ENCODE peak calls at places on chromosomes 6 and 20, in seven cellular contexts. One of them, this sample, is unnamed.

GRCh38 chr6:39982720-39983119 is 48.5 kb upstream of the MOCS1 start:
- DNase-seq in WTC11: no peak
- DNase-seq in HFFc6: no peak
- DNase-seq in colonic mucosa: no peak
- DNase-seq in AG04450: no peak
- DNase-seq in left ventricle myocardium inferior: no peak
- DNase-seq in PC-3: no peak
- DNase-seq in this sample: no peak

GRCh38 chr20:6868864-6869263 is 101.4 kb downstream of the BMP2 start:
- DNase-seq in left ventricle myocardium inferior: no peak
- DNase-seq in PC-3: no peak
- DNase-seq in AG04450: no peak
- DNase-seq in WTC11: no peak
- DNase-seq in colonic mucosa: no peak
- DNase-seq in HFFc6: no peak
- DNase-seq in this sample: no peak

GRCh38 chr6:34792605-34793500 is 970 bp downstream of the BLTP3A start:
- DNase-seq in HFFc6: peak
- DNase-seq in PC-3: peak
- DNase-seq in WTC11: peak
- DNase-seq in colonic mucosa: peak
- DNase-seq in left ventricle myocardium inferior: no peak
- DNase-seq in AG04450: no peak
- DNase-seq in this sample: peak

GRCh38 chr20:23445596-23446217 is 6.2 kb downstream of the CSTL1 start:
- DNase-seq in left ventricle myocardium inferior: no peak
- DNase-seq in HFFc6: peak
- DNase-seq in colonic mucosa: no peak
- DNase-seq in AG04450: no peak
- DNase-seq in PC-3: peak
- DNase-seq in WTC11: no peak
- DNase-seq in this sample: no peak

GRCh38 chr6:141421378-141421777 is 711.3 kb upstream of the GJE1 start:
- DNase-seq in WTC11: no peak
- DNase-seq in PC-3: peak
- DNase-seq in left ventricle myocardium inferior: no peak
- DNase-seq in AG04450: peak
- DNase-seq in colonic mucosa: no peak
- DNase-seq in HFFc6: peak
- DNase-seq in this sample: no peak

GRCh38 chr6:100592929-100593328 is 128.2 kb upstream of the SIM1 start:
- DNase-seq in WTC11: no peak
- DNase-seq in PC-3: no peak
- DNase-seq in colonic mucosa: no peak
- DNase-seq in left ventricle myocardium inferior: no peak
- DNase-seq in HFFc6: no peak
- DNase-seq in AG04450: no peak
- DNase-seq in this sample: no peak

GRCh38 chr6:84263557-84263956 is 36.1 kb upstream of the CEP162 start:
- DNase-seq in left ventricle myocardium inferior: no peak
- DNase-seq in PC-3: no peak
- DNase-seq in HFFc6: no peak
- DNase-seq in WTC11: no peak
- DNase-seq in AG04450: no peak
- DNase-seq in colonic mucosa: no peak
- DNase-seq in this sample: no peak

GRCh38 chr20:45456632-45457031 is 12.9 kb upstream of the WFDC2 start:
- DNase-seq in PC-3: peak
- DNase-seq in colonic mucosa: peak
- DNase-seq in left ventricle myocardium inferior: no peak
- DNase-seq in WTC11: peak
- DNase-seq in AG04450: no peak
- DNase-seq in HFFc6: no peak
- DNase-seq in this sample: peak

GRCh38 chr20:62670156-62670555 is 27.9 kb downstream of the SLCO4A1 start:
- DNase-seq in AG04450: no peak
- DNase-seq in HFFc6: no peak
- DNase-seq in WTC11: no peak
- DNase-seq in colonic mucosa: no peak
- DNase-seq in left ventricle myocardium inferior: no peak
- DNase-seq in PC-3: no peak
- DNase-seq in this sample: no peak

GRCh38 chr20:58691773-58692578 is 624 bp upstream of the NPEPL1 start:
- DNase-seq in WTC11: no peak
- DNase-seq in AG04450: no peak
- DNase-seq in PC-3: no peak
- DNase-seq in left ventricle myocardium inferior: peak
- DNase-seq in HFFc6: no peak
- DNase-seq in colonic mucosa: peak
- DNase-seq in this sample: no peak

GRCh38 chr6:127092486-127092885 is 26.0 kb upstream of the RSPO3 start:
- DNase-seq in left ventricle myocardium inferior: no peak
- DNase-seq in colonic mucosa: no peak
- DNase-seq in PC-3: no peak
- DNase-seq in HFFc6: no peak
- DNase-seq in AG04450: no peak
- DNase-seq in WTC11: no peak
- DNase-seq in this sample: no peak

GRCh38 chr6:125123468-125124249 is 29.9 kb upstream of the TPD52L1 start:
- DNase-seq in AG04450: no peak
- DNase-seq in HFFc6: no peak
- DNase-seq in left ventricle myocardium inferior: no peak
- DNase-seq in PC-3: no peak
- DNase-seq in colonic mucosa: no peak
- DNase-seq in WTC11: no peak
- DNase-seq in this sample: no peak

GRCh38 chr6:21850682-21851081 is 257.1 kb downstream of the SOX4 start:
- DNase-seq in AG04450: no peak
- DNase-seq in HFFc6: no peak
- DNase-seq in left ventricle myocardium inferior: no peak
- DNase-seq in WTC11: no peak
- DNase-seq in colonic mucosa: no peak
- DNase-seq in PC-3: no peak
- DNase-seq in this sample: no peak

GRCh38 chr20:11155156-11155805 is 481.5 kb upstream of the JAG1 start:
- DNase-seq in WTC11: no peak
- DNase-seq in HFFc6: no peak
- DNase-seq in AG04450: no peak
- DNase-seq in colonic mucosa: no peak
- DNase-seq in left ventricle myocardium inferior: no peak
- DNase-seq in PC-3: peak
- DNase-seq in this sample: no peak

GRCh38 chr20:47677314-47678129 is 107.8 kb downstream of the SULF2 start:
- DNase-seq in left ventricle myocardium inferior: peak
- DNase-seq in PC-3: peak
- DNase-seq in AG04450: no peak
- DNase-seq in WTC11: peak
- DNase-seq in colonic mucosa: peak
- DNase-seq in HFFc6: no peak
- DNase-seq in this sample: peak

GRCh38 chr20:49676581-49677291 is 36.9 kb downstream of the B4GALT5 start:
- DNase-seq in AG04450: no peak
- DNase-seq in WTC11: no peak
- DNase-seq in left ventricle myocardium inferior: no peak
- DNase-seq in colonic mucosa: peak
- DNase-seq in HFFc6: peak
- DNase-seq in PC-3: peak
- DNase-seq in this sample: peak

GRCh38 chr20:32960849-32961731 is 43.1 kb downstream of the SUN5 start:
- DNase-seq in AG04450: no peak
- DNase-seq in PC-3: no peak
- DNase-seq in colonic mucosa: no peak
- DNase-seq in HFFc6: no peak
- DNase-seq in left ventricle myocardium inferior: no peak
- DNase-seq in WTC11: no peak
- DNase-seq in this sample: no peak

DNA sequence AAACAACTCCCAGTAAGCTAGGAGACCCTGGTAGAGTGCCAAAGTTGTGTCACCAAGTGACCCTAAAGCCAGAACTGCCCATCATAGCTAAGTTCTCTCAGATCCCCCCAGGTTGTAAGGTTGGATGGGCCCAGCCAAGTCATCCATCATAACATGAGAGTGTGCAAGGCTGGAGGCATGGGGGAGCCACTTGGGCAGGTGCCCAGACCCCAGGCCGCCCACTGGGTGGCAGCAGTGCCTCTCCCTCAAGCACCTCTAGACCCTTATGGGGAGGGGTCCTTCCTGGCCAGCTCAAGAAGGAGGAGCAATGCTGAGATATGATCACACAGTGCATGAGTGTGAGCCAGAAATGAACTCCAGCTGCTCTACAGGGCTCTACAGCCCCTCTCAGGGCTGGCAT is 154.5 kb downstream of the MYLK4 start:
- DNase-seq in AG04450: no peak
- DNase-seq in HFFc6: no peak
- DNase-seq in WTC11: peak
- DNase-seq in left ventricle myocardium inferior: no peak
- DNase-seq in colonic mucosa: no peak
- DNase-seq in PC-3: no peak
- DNase-seq in this sample: no peak
- TF ChIP-seq CTCF in AG04450: no peak
- TF ChIP-seq CTCF in HFFc6: no peak
- TF ChIP-seq CTCF in WTC11: peak
- TF ChIP-seq CTCF in left ventricle myocardium inferior: no peak
- TF ChIP-seq CTCF in colonic mucosa: no peak
- TF ChIP-seq CTCF in PC-3: peak
- TF ChIP-seq CTCF in this sample: no peak

GRCh38 chr6:152078804-152079203 is 271.3 kb downstream of the ESR1 start:
- DNase-seq in HFFc6: no peak
- DNase-seq in left ventricle myocardium inferior: no peak
- DNase-seq in PC-3: no peak
- DNase-seq in AG04450: no peak
- DNase-seq in WTC11: peak
- DNase-seq in colonic mucosa: no peak
- DNase-seq in this sample: no peak
- TF ChIP-seq CTCF in HFFc6: no peak
- TF ChIP-seq CTCF in left ventricle myocardium inferior: no peak
- TF ChIP-seq CTCF in PC-3: no peak
- TF ChIP-seq CTCF in AG04450: no peak
- TF ChIP-seq CTCF in WTC11: no peak
- TF ChIP-seq CTCF in colonic mucosa: no peak
- TF ChIP-seq CTCF in this sample: no peak

GRCh38 chr6:149823013-149823412 is 41.1 kb downstream of the LRP11 start:
- DNase-seq in colonic mucosa: no peak
- DNase-seq in WTC11: no peak
- DNase-seq in left ventricle myocardium inferior: no peak
- DNase-seq in HFFc6: no peak
- DNase-seq in PC-3: no peak
- DNase-seq in AG04450: no peak
- DNase-seq in this sample: no peak

GRCh38 chr6:149821492-149821891 is 42.7 kb downstream of the LRP11 start:
- DNase-seq in WTC11: no peak
- DNase-seq in left ventricle myocardium inferior: no peak
- DNase-seq in PC-3: no peak
- DNase-seq in HFFc6: no peak
- DNase-seq in colonic mucosa: no peak
- DNase-seq in AG04450: no peak
- DNase-seq in this sample: no peak

GRCh38 chr6:149815788-149816187 is 48.4 kb downstream of the LRP11 start:
- DNase-seq in WTC11: no peak
- DNase-seq in PC-3: no peak
- DNase-seq in HFFc6: no peak
- DNase-seq in left ventricle myocardium inferior: no peak
- DNase-seq in colonic mucosa: no peak
- DNase-seq in AG04450: no peak
- DNase-seq in this sample: peak

DNA sequence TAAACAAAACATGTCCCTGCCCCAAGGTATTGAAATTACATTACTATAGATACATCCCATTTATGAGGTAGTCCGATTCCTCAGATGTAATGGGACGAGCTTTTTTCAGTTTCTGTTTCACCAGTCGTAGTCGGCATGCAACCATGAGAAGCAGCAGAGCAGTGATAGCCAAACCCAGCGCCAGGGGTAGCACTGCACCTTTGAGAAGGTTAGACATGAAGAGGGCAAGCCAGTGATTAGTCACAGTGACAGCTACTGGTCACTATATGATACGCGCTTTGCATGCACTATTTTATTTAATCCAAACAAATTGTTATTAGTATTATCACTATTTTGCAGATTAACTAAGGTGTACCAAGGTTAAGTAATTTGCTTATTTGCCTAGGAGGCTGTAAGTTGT is 43.7 kb downstream of the LRP11 start:
- DNase-seq in PC-3: no peak
- DNase-seq in HFFc6: no peak
- DNase-seq in WTC11: no peak
- DNase-seq in left ventricle myocardium inferior: no peak
- DNase-seq in AG04450: no peak
- DNase-seq in colonic mucosa: no peak
- DNase-seq in this sample: no peak
- TF ChIP-seq CTCF in PC-3: peak
- TF ChIP-seq CTCF in HFFc6: peak
- TF ChIP-seq CTCF in WTC11: no peak
- TF ChIP-seq CTCF in left ventricle myocardium inferior: peak
- TF ChIP-seq CTCF in AG04450: no peak
- TF ChIP-seq CTCF in colonic mucosa: no peak
- TF ChIP-seq CTCF in this sample: no peak

GRCh38 chr20:43191946-43192847 is 2.5 kb upstream of the PTPRT start:
- DNase-seq in AG04450: no peak
- DNase-seq in PC-3: peak
- DNase-seq in colonic mucosa: no peak
- DNase-seq in HFFc6: no peak
- DNase-seq in WTC11: peak
- DNase-seq in left ventricle myocardium inferior: no peak
- DNase-seq in this sample: peak
- TF ChIP-seq CTCF in AG04450: peak
- TF ChIP-seq CTCF in PC-3: peak
- TF ChIP-seq CTCF in colonic mucosa: peak
- TF ChIP-seq CTCF in HFFc6: peak
- TF ChIP-seq CTCF in WTC11: no peak
- TF ChIP-seq CTCF in left ventricle myocardium inferior: peak
- TF ChIP-seq CTCF in this sample: peak

GRCh38 chr6:104771258-104771832 is 88.4 kb downstream of the HACE1 start:
- DNase-seq in left ventricle myocardium inferior: no peak
- DNase-seq in AG04450: no peak
- DNase-seq in colonic mucosa: no peak
- DNase-seq in HFFc6: peak
- DNase-seq in PC-3: peak
- DNase-seq in WTC11: no peak
- DNase-seq in this sample: peak
- TF ChIP-seq CTCF in left ventricle myocardium inferior: peak
- TF ChIP-seq CTCF in AG04450: peak
- TF ChIP-seq CTCF in colonic mucosa: peak
- TF ChIP-seq CTCF in HFFc6: peak
- TF ChIP-seq CTCF in PC-3: peak
- TF ChIP-seq CTCF in WTC11: peak
- TF ChIP-seq CTCF in this sample: no peak

This sample was measured in GM20000.